ENCODE peak calls at places on chromosomes 4 and X, in five cellular contexts. Z, M, S, O and I are unnamed samples.

GRCh38 chr4:6461301-6462165 is 10.9 kb downstream of the PPP2R2C start:
- DNase-seq in O (no peak), S (peak), M (peak), Z (no peak), I (peak)

GRCh38 chrX:19625612-19626011 is 110.3 kb upstream of the MAP3K15 start:
- DNase-seq in O (no peak), S (no peak), M (peak), Z (no peak), I (no peak)

GRCh38 chr4:3644849-3645627 is 112.8 kb upstream of the LRPAP1 start:
- DNase-seq in M (no peak), Z (no peak), S (no peak), O (no peak), I (no peak)

GRCh38 chrX:106286053-106286650 is 118.0 kb downstream of the PWWP3B start:
- DNase-seq in M (peak), S (no peak), Z (no peak), O (peak), I (no peak)

GRCh38 chr4:177239475-177239874 is 70.2 kb upstream of the NEIL3 start:
- DNase-seq in S (no peak), M (no peak), Z (no peak), O (no peak), I (peak)

GRCh38 chr4:7902101-7902553 is 37.5 kb downstream of the AFAP1 start:
- DNase-seq in O (no peak), S (no peak), Z (no peak), M (peak), I (no peak)

GRCh38 chr4:107115185-107115847 is 79.2 kb upstream of the DKK2 start:
- DNase-seq in Z (no peak), S (no peak), M (peak), O (no peak), I (no peak)

GRCh38 chrX:43939187-43939926 is 33.8 kb downstream of the NDP start:
- DNase-seq in O (no peak), M (no peak), S (no peak), Z (no peak), I (peak)

GRCh38 chrX:142249721-142250120 is 44.6 kb upstream of the MAGEC2 start:
- DNase-seq in S (no peak), O (no peak), Z (no peak), M (no peak), I (no peak)

DNA sequence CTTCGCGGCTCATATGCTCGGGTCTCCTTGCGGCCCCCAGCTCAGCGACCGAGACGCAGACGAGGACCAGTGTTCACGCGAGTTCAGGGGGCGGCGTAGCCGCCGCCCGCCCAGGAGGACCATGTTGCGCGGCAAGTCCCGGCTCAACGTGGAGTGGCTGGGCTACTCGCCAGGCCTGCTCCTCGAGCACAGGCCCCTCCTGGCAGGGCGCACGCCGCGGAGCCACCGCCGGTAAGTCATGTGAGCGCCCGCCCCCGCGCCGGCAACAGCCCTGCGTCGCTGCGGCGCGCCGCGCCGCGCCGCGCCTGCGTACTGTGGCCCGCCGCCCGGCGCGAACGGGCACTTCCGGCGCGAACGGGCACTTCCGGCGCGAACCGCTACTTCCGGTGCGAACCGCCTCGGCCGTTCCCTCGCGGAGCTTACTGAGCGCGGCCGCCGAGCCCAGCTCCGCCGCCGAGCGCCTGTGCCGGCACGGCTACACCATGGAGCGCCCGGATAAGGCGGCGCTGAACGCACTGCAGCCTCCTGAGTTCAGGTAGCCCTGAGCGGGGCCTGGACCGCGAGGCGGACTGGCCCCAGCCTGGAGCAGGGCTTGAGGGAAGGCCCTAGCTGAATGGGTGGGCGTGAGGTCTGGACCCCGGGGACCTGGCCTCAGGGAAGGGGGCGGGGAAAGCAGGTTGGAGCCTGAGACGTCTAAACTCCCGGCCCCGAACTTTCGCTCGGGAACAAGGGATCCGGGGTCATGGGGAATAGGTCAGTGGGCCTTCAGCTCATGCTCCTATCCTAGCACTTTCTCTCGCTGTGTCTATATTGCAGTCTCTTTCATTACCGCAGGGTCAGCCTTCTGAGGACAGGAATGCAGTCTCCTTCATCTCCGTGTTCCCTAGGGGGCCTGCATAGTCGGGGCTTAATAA is at the start of gene VMA21:
- DNase-seq in S (peak), O (peak), Z (peak), M (peak), I (peak)
- H2BK5ac ChIP-seq in S (no peak), O (peak), Z (no peak), M (no peak), I (peak)

GRCh38 chr4:1296324-1297022 is 6.8 kb downstream of the MAEA start:
- DNase-seq in S (no peak), M (no peak), O (no peak), Z (no peak), I (no peak)
- H2BK5ac ChIP-seq in S (no peak), M (no peak), O (no peak), Z (no peak), I (no peak)

GRCh38 chr4:147786031-147786430 is 54.1 kb downstream of the ARHGAP10 start:
- DNase-seq in S (no peak), O (no peak), Z (no peak), M (no peak), I (no peak)
- H2BK5ac ChIP-seq in S (no peak), O (no peak), Z (no peak), M (no peak), I (no peak)

GRCh38 chrX:51024106-51024696 is 113.7 kb downstream of the BMP15 start:
- DNase-seq in O (no peak), S (no peak), Z (no peak), M (no peak), I (no peak)
- H2BK5ac ChIP-seq in O (peak), S (no peak), Z (no peak), M (no peak), I (no peak)

GRCh38 chr4:40628888-40629287 is 776 bp downstream of the RBM47 start:
- DNase-seq in Z (no peak), S (no peak), M (peak), O (no peak), I (no peak)

GRCh38 chr4:40629401-40630334 is at the start of gene RBM47:
- DNase-seq in Z (peak), O (peak), M (peak), S (peak), I (peak)

GRCh38 chr4:40623707-40624106 is 6.0 kb downstream of the RBM47 start:
- DNase-seq in M (no peak), Z (no peak), O (no peak), S (no peak), I (no peak)

GRCh38 chr4:40627540-40627939 is 2.1 kb downstream of the RBM47 start:
- DNase-seq in S (no peak), O (no peak), Z (no peak), M (no peak), I (no peak)

DNA sequence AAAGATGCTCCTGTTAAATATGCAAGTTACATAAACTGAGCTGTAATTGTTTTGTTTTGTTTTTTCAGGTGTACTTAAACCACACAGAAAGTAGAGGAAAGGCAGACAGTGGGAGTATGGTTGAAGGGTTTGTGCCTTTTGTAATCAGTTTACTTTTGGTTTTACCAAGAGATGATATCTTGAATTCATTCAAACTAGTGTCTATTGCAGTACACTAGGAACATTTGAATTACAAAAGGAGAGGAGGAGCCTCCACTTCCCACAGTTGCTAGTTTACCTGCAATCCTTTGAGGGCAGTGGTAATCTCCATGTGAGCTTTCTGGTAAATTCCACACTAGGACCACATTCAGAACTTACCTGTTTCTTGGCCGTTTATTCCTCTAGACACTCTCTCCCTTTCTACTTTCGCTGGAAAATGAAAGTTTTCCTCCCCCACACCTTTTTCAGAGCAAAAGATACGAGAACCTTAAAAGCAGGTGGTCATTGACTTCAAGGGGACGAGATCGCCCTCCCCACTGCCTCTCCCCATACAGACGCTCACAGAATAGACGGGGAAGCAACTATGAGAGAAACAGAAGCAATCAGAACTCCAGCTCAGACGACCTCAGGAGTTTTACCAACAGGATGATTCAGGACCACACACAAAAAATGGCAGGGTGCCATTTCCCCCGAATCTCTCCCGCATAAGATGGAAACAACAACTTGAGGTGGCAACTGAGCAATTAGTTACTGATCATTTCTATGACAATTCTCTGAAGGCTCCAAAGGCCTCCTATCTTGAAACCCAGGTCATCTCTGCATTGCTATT is 3.3 kb downstream of the RBM47 start:
- DNase-seq in M (peak), Z (no peak), O (no peak), S (no peak), I (peak)
- H2BK5ac ChIP-seq in M (no peak), Z (no peak), O (peak), S (no peak), I (no peak)

GRCh38 chrX:1011632-1012283 is 200.7 kb downstream of the CRLF2 start:
- DNase-seq in M (peak), Z (no peak), O (no peak), S (no peak), I (no peak)
- H2BK5ac ChIP-seq in M (no peak), Z (no peak), O (no peak), S (no peak), I (no peak)

GRCh38 chr4:10090467-10091250 is 25.9 kb downstream of the WDR1 start:
- DNase-seq in O (no peak), M (no peak), Z (no peak), S (no peak), I (no peak)

GRCh38 chr4:10087152-10087791 is 29.3 kb downstream of the WDR1 start:
- DNase-seq in S (no peak), M (no peak), O (no peak), Z (no peak), I (no peak)

GRCh38 chr4:10086506-10087120 is 30.0 kb downstream of the WDR1 start:
- DNase-seq in O (no peak), M (no peak), S (no peak), Z (no peak), I (no peak)

GRCh38 chr4:10089346-10089745 is 27.3 kb downstream of the WDR1 start:
- DNase-seq in O (no peak), M (no peak), S (peak), Z (no peak), I (no peak)

DNA sequence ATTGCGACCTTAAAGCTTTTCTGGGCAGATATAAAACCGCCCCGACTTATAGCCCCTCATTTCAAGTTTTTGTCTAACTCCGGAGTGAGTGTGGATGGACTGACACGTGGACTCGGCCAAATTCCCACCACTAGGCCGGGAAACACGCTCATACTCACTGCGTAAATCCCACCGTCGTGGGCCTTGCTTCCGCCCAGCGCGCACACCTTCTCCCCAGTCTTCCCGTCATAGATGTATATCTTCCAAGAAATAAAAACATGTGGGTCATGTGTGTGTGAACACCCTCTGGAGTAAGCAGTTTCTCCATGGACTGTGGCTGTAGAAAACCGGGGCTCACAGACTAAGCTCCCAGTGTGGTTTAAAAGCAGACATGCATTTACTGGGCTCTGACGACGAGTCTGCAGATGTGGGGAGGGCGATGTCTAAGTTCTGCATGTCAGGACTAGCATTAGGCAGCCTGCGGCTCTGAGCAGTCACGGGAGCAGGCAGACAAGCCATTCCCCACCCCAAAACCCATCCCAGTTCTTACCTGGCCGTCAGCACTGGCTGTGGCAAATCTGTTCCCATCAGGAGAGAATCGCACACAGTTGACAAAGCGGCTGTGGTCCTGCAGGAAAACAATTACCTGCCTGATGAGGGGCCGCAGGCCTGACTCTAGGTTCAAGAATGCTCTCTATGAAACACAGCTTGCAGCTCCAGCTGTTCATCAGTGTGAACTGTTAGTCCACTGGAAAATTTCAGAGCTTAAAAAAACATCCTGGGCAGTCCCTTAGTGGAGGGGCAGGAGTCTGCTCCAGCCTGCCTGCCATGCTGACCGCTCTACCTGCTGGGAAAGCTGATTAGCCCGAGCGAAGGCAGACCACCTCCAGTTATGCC is 28.2 kb downstream of the WDR1 start:
- DNase-seq in M (no peak), Z (no peak), S (no peak), O (no peak), I (no peak)
- H2BK5ac ChIP-seq in M (no peak), Z (no peak), S (no peak), O (no peak), I (no peak)

DNA sequence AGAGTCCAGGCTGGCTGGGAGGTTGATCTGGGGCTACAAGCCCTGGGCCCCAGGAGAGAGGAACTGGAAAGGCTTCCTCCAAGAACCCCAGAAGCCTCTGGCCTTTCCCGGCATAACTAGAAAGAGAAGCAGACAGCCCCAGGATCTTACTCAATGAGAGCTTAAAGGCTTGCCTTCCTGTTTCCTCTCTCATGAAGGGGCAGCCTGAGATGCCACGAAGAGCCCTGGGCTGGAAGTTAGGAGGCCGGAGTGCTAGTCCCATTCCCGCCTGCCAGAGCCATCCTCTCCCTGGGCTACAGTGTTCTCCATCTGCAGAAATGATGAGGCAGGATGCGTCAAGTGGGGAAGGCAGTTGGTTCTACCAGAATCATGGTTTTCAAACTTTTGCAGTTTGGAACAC is 20.1 kb upstream of the XPNPEP2 start:
- DNase-seq in O (no peak), S (no peak), Z (no peak), M (no peak), I (no peak)
- H2BK5ac ChIP-seq in O (no peak), S (no peak), Z (no peak), M (no peak), I (no peak)

GRCh38 chrX:130828641-130829040 is 74.4 kb downstream of the ENOX2 start:
- DNase-seq in M (no peak), O (no peak), S (no peak), Z (no peak), I (no peak)
- H2BK5ac ChIP-seq in M (no peak), O (no peak), S (no peak), Z (no peak), I (no peak)